ENCODE peak calls at places on chromosome 11, in four cellular contexts. One of them, this sample, is unnamed.

GRCh38 chr11:2217211-2218081 is 45.8 kb upstream of the TH start:
- DNase-seq in Peyer's patch: no peak
- DNase-seq in hepatocyte: no peak
- DNase-seq in uterus: no peak
- DNase-seq in this sample: no peak

GRCh38 chr11:71285111-71285510 is 32.7 kb upstream of the SHANK2 start:
- DNase-seq in Peyer's patch: no peak
- DNase-seq in hepatocyte: no peak
- DNase-seq in uterus: no peak
- DNase-seq in this sample: no peak

GRCh38 chr11:24198458-24198857 is 298.4 kb upstream of the LUZP2 start:
- DNase-seq in Peyer's patch: no peak
- DNase-seq in hepatocyte: peak; percentile 27
- DNase-seq in uterus: no peak
- DNase-seq in this sample: no peak

GRCh38 chr11:95863486-95864140 is 60.3 kb downstream of the MTMR2 start:
- DNase-seq in Peyer's patch: no peak
- DNase-seq in hepatocyte: no peak
- DNase-seq in uterus: no peak
- DNase-seq in this sample: no peak

GRCh38 chr11:76419896-76420295 is 24.9 kb upstream of the EMSY start:
- DNase-seq in Peyer's patch: no peak
- DNase-seq in hepatocyte: no peak
- DNase-seq in uterus: no peak
- DNase-seq in this sample: no peak

GRCh38 chr11:88281317-88281712 is 56.2 kb downstream of the CTSC start:
- DNase-seq in Peyer's patch: no peak
- DNase-seq in hepatocyte: no peak
- DNase-seq in uterus: no peak
- DNase-seq in this sample: no peak

GRCh38 chr11:125448136-125448535 is 47.9 kb downstream of the FEZ1 start:
- DNase-seq in Peyer's patch: no peak
- DNase-seq in hepatocyte: no peak
- DNase-seq in uterus: no peak
- DNase-seq in this sample: no peak

GRCh38 chr11:85685820-85686459 is at the start of gene CCDC89:
- DNase-seq in Peyer's patch: no peak
- DNase-seq in hepatocyte: peak; percentile 45
- DNase-seq in uterus: peak; percentile 93
- DNase-seq in this sample: peak; percentile 59

GRCh38 chr11:122424636-122425035 is 230.9 kb upstream of the UBASH3B start:
- DNase-seq in Peyer's patch: no peak
- DNase-seq in hepatocyte: no peak
- DNase-seq in uterus: no peak
- DNase-seq in this sample: no peak

GRCh38 chr11:78539566-78539965 is 35.1 kb downstream of the NARS2 start:
- DNase-seq in Peyer's patch: no peak
- DNase-seq in hepatocyte: peak; percentile 11
- DNase-seq in uterus: no peak
- DNase-seq in this sample: no peak

GRCh38 chr11:93784935-93785360 is 866 bp downstream of the MED17 start:
- DNase-seq in Peyer's patch: no peak
- DNase-seq in hepatocyte: peak; percentile 6
- DNase-seq in uterus: no peak
- DNase-seq in this sample: no peak

GRCh38 chr11:94803491-94803890 is 35.3 kb downstream of the AMOTL1 start:
- DNase-seq in Peyer's patch: no peak
- DNase-seq in hepatocyte: no peak
- DNase-seq in uterus: no peak
- DNase-seq in this sample: no peak

GRCh38 chr11:57214494-57214893 is 22.6 kb downstream of the APLNR start:
- DNase-seq in Peyer's patch: no peak
- DNase-seq in hepatocyte: peak; percentile 26
- DNase-seq in uterus: peak; percentile 46
- DNase-seq in this sample: no peak

GRCh38 chr11:31045335-31045734 is 324.2 kb downstream of the DCDC1 start:
- DNase-seq in Peyer's patch: no peak
- DNase-seq in hepatocyte: peak; percentile 57
- DNase-seq in uterus: no peak
- DNase-seq in this sample: no peak

GRCh38 chr11:77879218-77879617 is 58.3 kb downstream of the AAMDC start:
- DNase-seq in Peyer's patch: no peak
- DNase-seq in hepatocyte: no peak
- DNase-seq in uterus: peak; percentile 47
- DNase-seq in this sample: no peak

GRCh38 chr11:102599642-102600261 is 25.4 kb downstream of the MMP20 start:
- DNase-seq in Peyer's patch: no peak
- DNase-seq in hepatocyte: peak; percentile 72
- DNase-seq in uterus: no peak
- DNase-seq in this sample: no peak

GRCh38 chr11:5666396-5666780 is 18.5 kb downstream of the TRIM5 start:
- DNase-seq in Peyer's patch: no peak
- DNase-seq in hepatocyte: no peak
- DNase-seq in uterus: no peak
- DNase-seq in this sample: no peak

GRCh38 chr11:58934945-58935513 is 4.3 kb upstream of the GLYATL1 start:
- DNase-seq in Peyer's patch: no peak
- DNase-seq in hepatocyte: no peak
- DNase-seq in uterus: no peak
- DNase-seq in this sample: no peak

GRCh38 chr11:73215191-73216134 is 2.6 kb upstream of the P2RY2 start:
- DNase-seq in Peyer's patch: no peak
- DNase-seq in hepatocyte: no peak
- DNase-seq in uterus: no peak
- DNase-seq in this sample: no peak

GRCh38 chr11:70481625-70482528 is 83.5 kb downstream of the CTTN start:
- DNase-seq in Peyer's patch: no peak
- DNase-seq in hepatocyte: peak; percentile 41
- DNase-seq in uterus: no peak
- DNase-seq in this sample: no peak

GRCh38 chr11:88631497-88631896 is 294.0 kb upstream of the CTSC start:
- DNase-seq in Peyer's patch: no peak
- DNase-seq in hepatocyte: peak; percentile 12
- DNase-seq in uterus: no peak
- DNase-seq in this sample: no peak

GRCh38 chr11:57732661-57733060 is 8.6 kb upstream of the SELENOH start:
- DNase-seq in Peyer's patch: no peak
- DNase-seq in hepatocyte: no peak
- DNase-seq in uterus: no peak
- DNase-seq in this sample: no peak

GRCh38 chr11:132782102-132782501 is 750.2 kb downstream of the OPCML start:
- DNase-seq in Peyer's patch: no peak
- DNase-seq in hepatocyte: no peak
- DNase-seq in uterus: no peak
- DNase-seq in this sample: no peak

GRCh38 chr11:33094157-33094556 is 54.8 kb downstream of the TCP11L1 start:
- DNase-seq in Peyer's patch: no peak
- DNase-seq in hepatocyte: no peak
- DNase-seq in uterus: no peak
- DNase-seq in this sample: no peak

GRCh38 chr11:7677071-7677470 is 3.8 kb upstream of the CYB5R2 start:
- DNase-seq in Peyer's patch: no peak
- DNase-seq in hepatocyte: no peak
- DNase-seq in uterus: no peak
- DNase-seq in this sample: no peak

GRCh38 chr11:68313574-68314202 is 1.3 kb downstream of the LRP5 start:
- DNase-seq in Peyer's patch: no peak
- DNase-seq in hepatocyte: peak; percentile 54
- DNase-seq in uterus: no peak
- DNase-seq in this sample: no peak

GRCh38 chr11:67120456-67120855 is 1.4 kb downstream of the KDM2A start:
- DNase-seq in Peyer's patch: no peak
- DNase-seq in hepatocyte: no peak
- DNase-seq in uterus: no peak
- DNase-seq in this sample: no peak

GRCh38 chr11:16170448-16170847 is 185.9 kb downstream of the SOX6 start:
- DNase-seq in Peyer's patch: no peak
- DNase-seq in hepatocyte: no peak
- DNase-seq in uterus: no peak
- DNase-seq in this sample: no peak
- H3K27ac ChIP-seq in Peyer's patch: no peak overlapping the region
- H3K27ac ChIP-seq in hepatocyte: no peak overlapping the region
- H3K27ac ChIP-seq in uterus: no peak overlapping the region
- H3K27ac ChIP-seq in this sample: no peak overlapping the region

DNA sequence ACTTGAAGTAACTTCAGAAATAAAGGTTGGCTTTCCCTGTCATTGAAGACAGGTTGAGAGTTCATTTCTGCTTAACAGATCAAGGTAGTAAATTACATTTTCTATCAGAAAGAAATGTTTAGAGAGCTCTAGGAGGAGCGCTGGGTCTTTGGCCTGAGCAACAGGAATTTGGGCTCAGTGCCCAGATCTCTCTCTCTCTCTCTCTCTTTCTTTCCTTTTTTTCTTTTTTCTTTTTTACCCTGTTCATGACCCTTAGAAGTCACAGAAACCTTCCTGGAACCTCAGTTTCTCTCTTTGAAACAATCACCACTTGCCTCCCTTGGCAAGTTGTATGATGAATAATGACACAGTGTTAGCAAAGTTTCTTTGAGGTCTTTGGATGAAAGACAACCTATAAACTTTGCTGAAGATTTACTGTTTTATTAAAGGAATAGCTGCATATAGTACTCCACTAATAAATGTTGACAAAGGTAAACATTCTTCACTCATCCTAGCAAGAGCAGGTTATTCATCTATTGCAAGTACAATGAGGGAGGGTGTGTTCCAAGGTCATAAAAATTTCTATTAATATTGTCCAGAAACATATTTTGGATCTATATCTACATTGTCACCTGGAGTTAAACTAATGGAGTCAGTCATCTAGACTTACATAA is 35.5 kb upstream of the RASSF10 start:
- DNase-seq in Peyer's patch: no peak
- DNase-seq in hepatocyte: no peak
- DNase-seq in uterus: no peak
- DNase-seq in this sample: no peak
- TF ChIP-seq CTCF in Peyer's patch: no peak
- TF ChIP-seq CTCF in hepatocyte: peak; percentile 10
- TF ChIP-seq CTCF in uterus: no peak
- TF ChIP-seq CTCF in this sample: no peak

GRCh38 chr11:44978279-44978960 is 27.7 kb upstream of the TP53I11 start:
- DNase-seq in Peyer's patch: no peak
- DNase-seq in hepatocyte: no peak
- DNase-seq in uterus: no peak
- DNase-seq in this sample: no peak

GRCh38 chr11:44982496-44983062 is 31.9 kb upstream of the TP53I11 start:
- DNase-seq in Peyer's patch: no peak
- DNase-seq in hepatocyte: no peak
- DNase-seq in uterus: no peak
- DNase-seq in this sample: no peak

GRCh38 chr11:44979536-44980399 is 29.1 kb upstream of the TP53I11 start:
- DNase-seq in Peyer's patch: no peak
- DNase-seq in hepatocyte: no peak
- DNase-seq in uterus: no peak
- DNase-seq in this sample: peak; percentile 90

GRCh38 chr11:44978961-44979331 is 28.3 kb upstream of the TP53I11 start:
- DNase-seq in Peyer's patch: no peak
- DNase-seq in hepatocyte: no peak
- DNase-seq in uterus: no peak
- DNase-seq in this sample: peak; percentile 93

DNA sequence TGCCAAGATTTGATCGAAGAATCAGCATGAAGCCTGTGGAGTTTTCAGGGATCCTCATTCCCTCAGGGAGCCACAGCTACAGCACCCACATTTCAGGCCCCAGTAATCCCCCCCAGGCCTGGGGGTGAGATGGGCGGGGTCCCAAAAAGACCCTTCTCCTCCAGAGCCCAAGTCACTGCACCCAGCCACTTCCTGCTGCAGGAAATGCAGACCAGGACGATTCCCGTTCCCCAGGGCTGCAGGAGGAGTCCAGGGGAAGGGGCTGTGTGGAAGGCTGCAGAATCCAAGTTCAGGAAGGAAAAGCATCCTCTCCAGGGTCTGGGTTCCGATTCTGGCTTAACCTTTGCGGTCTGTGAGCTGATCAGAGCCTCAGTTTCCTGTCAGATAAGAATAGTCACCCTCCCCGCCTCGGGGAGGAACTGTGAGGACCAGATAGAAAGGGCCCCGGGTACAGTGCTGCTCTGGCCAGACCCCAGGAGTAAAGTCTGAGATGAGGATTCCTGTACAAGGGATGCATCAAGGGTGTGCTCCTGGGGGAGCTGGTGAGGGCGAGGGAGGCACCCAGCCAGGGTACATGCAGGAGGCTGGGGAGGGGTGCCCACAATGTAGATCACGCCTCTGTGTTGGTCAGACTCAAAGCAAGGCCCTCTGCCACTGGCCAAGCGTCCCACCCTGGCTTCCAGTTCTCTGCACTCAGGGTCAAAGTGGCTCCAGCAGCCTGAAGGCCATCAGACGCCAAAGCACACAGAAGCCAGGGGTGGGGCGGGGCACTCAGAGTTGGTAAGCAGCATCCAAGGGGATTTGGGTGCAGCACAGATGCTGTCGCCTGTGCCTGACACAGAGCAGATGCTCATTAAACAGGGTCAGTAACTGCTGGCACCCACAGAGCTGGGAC is 30.1 kb upstream of the TP53I11 start:
- DNase-seq in Peyer's patch: no peak
- DNase-seq in hepatocyte: no peak
- DNase-seq in uterus: no peak
- DNase-seq in this sample: peak; percentile 74
- H3K27ac ChIP-seq in Peyer's patch: no peak overlapping the region
- H3K27ac ChIP-seq in hepatocyte: no peak overlapping the region
- H3K27ac ChIP-seq in uterus: no peak overlapping the region
- H3K27ac ChIP-seq in this sample: peak overlapping the region; percentile 92

GRCh38 chr11:64652586-64653387 is 61.8 kb downstream of the SLC22A12 start:
- DNase-seq in Peyer's patch: peak; percentile 76
- DNase-seq in hepatocyte: peak; percentile 89
- DNase-seq in uterus: peak; percentile 84
- DNase-seq in this sample: peak; percentile 84

GRCh38 chr11:64650923-64651523 is 60.0 kb downstream of the SLC22A12 start:
- DNase-seq in Peyer's patch: no peak
- DNase-seq in hepatocyte: peak; percentile 53
- DNase-seq in uterus: no peak
- DNase-seq in this sample: no peak

GRCh38 chr11:64654439-64654838 is 63.4 kb downstream of the SLC22A12 start:
- DNase-seq in Peyer's patch: no peak
- DNase-seq in hepatocyte: no peak
- DNase-seq in uterus: no peak
- DNase-seq in this sample: no peak

GRCh38 chr11:64654958-64655541 is 64.0 kb downstream of the SLC22A12 start:
- DNase-seq in Peyer's patch: peak; percentile 32
- DNase-seq in hepatocyte: no peak
- DNase-seq in uterus: no peak
- DNase-seq in this sample: no peak

DNA sequence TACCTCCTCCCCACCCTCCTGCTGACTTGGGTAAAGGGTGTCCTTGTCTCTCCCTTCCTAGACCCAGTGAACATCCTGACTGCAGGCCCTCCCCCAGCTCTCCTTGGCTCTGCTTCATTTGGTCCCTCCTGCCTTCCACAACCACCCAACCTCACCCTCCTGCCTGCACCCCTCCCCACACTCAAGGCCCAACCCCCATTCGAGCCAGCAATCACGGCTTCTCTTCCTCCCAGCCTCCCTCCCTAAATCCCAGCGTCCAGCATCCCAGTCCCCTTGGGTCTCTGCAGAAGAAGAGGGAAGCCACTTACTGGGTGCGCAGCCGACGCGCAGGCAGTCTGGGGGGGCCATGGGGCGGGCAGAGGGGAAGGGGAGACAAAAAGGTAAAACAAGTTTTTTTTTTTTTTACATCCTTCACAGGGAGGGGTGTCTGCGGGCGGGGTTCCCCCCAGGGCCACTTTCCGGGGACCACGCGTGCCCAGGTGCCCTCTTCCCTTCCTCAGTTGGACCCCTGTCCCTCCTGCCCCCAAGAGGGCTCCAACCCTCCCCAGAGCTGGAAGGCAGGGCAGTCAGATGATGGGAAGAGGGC is 62.5 kb downstream of the SLC22A12 start:
- DNase-seq in Peyer's patch: no peak
- DNase-seq in hepatocyte: no peak
- DNase-seq in uterus: no peak
- DNase-seq in this sample: no peak
- TF ChIP-seq CTCF in Peyer's patch: no peak
- TF ChIP-seq CTCF in hepatocyte: no peak
- TF ChIP-seq CTCF in uterus: no peak
- TF ChIP-seq CTCF in this sample: no peak